ENCODE peak calls at places on chromosome 2, in ten cellular contexts. F is type B pancreatic cell; J is IMR-90; K is NCI-H1092 treated with DMSO at 0.1 percent for 48 hours; B is T-helper 17 cell; V is fibroblast of the aortic adventitia; O is HT1080; D is stimulated activated naive CD8-positive, alpha-beta T cell treated with anti-CD3 and anti-CD28 coated beads, Interleukin-15, Interleukin-2, amounts not matched to agents 100 U/mL and 50 U/mL, for 24 hours; U is hippocampal formation; Y is GDM1. G is an unnamed sample.

GRCh38 chr2:111659361-111660281 is 224.4 kb downstream of the ANAPC1 start:
- DNase-seq in F (no peak), J (peak), K (no peak), B (no peak), V (peak), O (peak), D (no peak), U (no peak), Y (no peak), G (no peak)

GRCh38 chr2:69119104-69119503 is 106.1 kb downstream of the ANTXR1 start:
- DNase-seq in F (no peak), J (no peak), K (no peak), B (no peak), V (no peak), O (no peak), D (no peak), U (no peak), Y (peak), G (no peak)

GRCh38 chr2:206482123-206482522 is 38.8 kb downstream of the ADAM23 start:
- DNase-seq in F (no peak), J (peak), K (no peak), B (no peak), V (peak), O (no peak), D (no peak), U (no peak), Y (no peak), G (no peak)

GRCh38 chr2:164808776-164809175 is 32.8 kb downstream of the COBLL1 start:
- DNase-seq in F (no peak), J (no peak), K (no peak), B (no peak), V (peak), O (no peak), D (no peak), U (no peak), Y (no peak), G (no peak)

GRCh38 chr2:178359192-178359912 is 91.6 kb downstream of the PRKRA start:
- DNase-seq in F (no peak), J (no peak), K (no peak), B (no peak), V (no peak), O (no peak), D (no peak), U (no peak), Y (no peak), G (no peak)

GRCh38 chr2:20093263-20094141 is 42.1 kb upstream of the LAPTM4A start:
- DNase-seq in F (no peak), J (peak), K (peak), B (no peak), V (peak), O (peak), D (no peak), U (no peak), Y (no peak), G (peak)

GRCh38 chr2:207951734-207952480 is 73.4 kb downstream of the PLEKHM3 start:
- DNase-seq in F (no peak), J (no peak), K (no peak), B (no peak), V (no peak), O (no peak), D (no peak), U (no peak), Y (no peak), G (no peak)

GRCh38 chr2:45889053-45889452 is 237.6 kb downstream of the PRKCE start:
- DNase-seq in F (no peak), J (peak), K (no peak), B (no peak), V (no peak), O (peak), D (peak), U (peak), Y (peak), G (no peak)

GRCh38 chr2:28499298-28499697 is 3.4 kb downstream of the PLB1 start:
- DNase-seq in F (no peak), J (no peak), K (no peak), B (no peak), V (no peak), O (no peak), D (no peak), U (no peak), Y (no peak), G (no peak)